ENCODE peak calls at places on chromosomes 5 and 9, in six cellular contexts. One of them, this sample, is unnamed.

GRCh38 chr5:149740866-149741459 is 10.9 kb downstream of the PPARGC1B start:
- DNase-seq in progenitor cell of endocrine pancreas: no peak
- DNase-seq in thyroid gland: no peak
- DNase-seq in brain microvascular endothelial cell: no peak
- DNase-seq in IMR-90: no peak
- DNase-seq in fibroblast of pulmonary artery: no peak
- DNase-seq in this sample: no peak

GRCh38 chr5:55904152-55904551 is 53.0 kb downstream of the IL31RA start:
- DNase-seq in progenitor cell of endocrine pancreas: no peak
- DNase-seq in thyroid gland: no peak
- DNase-seq in fibroblast of pulmonary artery: peak
- DNase-seq in brain microvascular endothelial cell: peak
- DNase-seq in IMR-90: peak
- DNase-seq in this sample: no peak

GRCh38 chr9:91896513-91897121 is 53.4 kb downstream of the ROR2 start:
- DNase-seq in IMR-90: peak
- DNase-seq in fibroblast of pulmonary artery: peak
- DNase-seq in progenitor cell of endocrine pancreas: no peak
- DNase-seq in thyroid gland: peak
- DNase-seq in brain microvascular endothelial cell: no peak
- DNase-seq in this sample: no peak

GRCh38 chr5:115170924-115171510 is 1.3 kb upstream of the TRIM36 start:
- DNase-seq in brain microvascular endothelial cell: no peak
- DNase-seq in IMR-90: no peak
- DNase-seq in thyroid gland: no peak
- DNase-seq in fibroblast of pulmonary artery: no peak
- DNase-seq in progenitor cell of endocrine pancreas: no peak
- DNase-seq in this sample: no peak

GRCh38 chr9:126108240-126108639 is 218.4 kb upstream of the MVB12B start:
- DNase-seq in fibroblast of pulmonary artery: peak
- DNase-seq in brain microvascular endothelial cell: peak
- DNase-seq in IMR-90: no peak
- DNase-seq in thyroid gland: no peak
- DNase-seq in progenitor cell of endocrine pancreas: peak
- DNase-seq in this sample: peak

GRCh38 chr5:178624626-178625546 is 2.0 kb downstream of the CLK4 start:
- DNase-seq in IMR-90: peak
- DNase-seq in thyroid gland: peak
- DNase-seq in brain microvascular endothelial cell: no peak
- DNase-seq in fibroblast of pulmonary artery: no peak
- DNase-seq in progenitor cell of endocrine pancreas: no peak
- DNase-seq in this sample: no peak

GRCh38 chr9:75830303-75830702 is 60.2 kb upstream of the PCSK5 start:
- DNase-seq in brain microvascular endothelial cell: no peak
- DNase-seq in fibroblast of pulmonary artery: no peak
- DNase-seq in IMR-90: no peak
- DNase-seq in thyroid gland: no peak
- DNase-seq in progenitor cell of endocrine pancreas: no peak
- DNase-seq in this sample: no peak

GRCh38 chr5:87246046-87246445 is 21.6 kb upstream of the RASA1 start:
- DNase-seq in thyroid gland: no peak
- DNase-seq in IMR-90: peak
- DNase-seq in progenitor cell of endocrine pancreas: no peak
- DNase-seq in fibroblast of pulmonary artery: no peak
- DNase-seq in brain microvascular endothelial cell: no peak
- DNase-seq in this sample: no peak

GRCh38 chr9:133845659-133845947 is 107.5 kb upstream of the SARDH start:
- DNase-seq in IMR-90: no peak
- DNase-seq in brain microvascular endothelial cell: no peak
- DNase-seq in progenitor cell of endocrine pancreas: no peak
- DNase-seq in fibroblast of pulmonary artery: no peak
- DNase-seq in thyroid gland: no peak
- DNase-seq in this sample: no peak

GRCh38 chr5:148799737-148800527 is 26.5 kb upstream of the ADRB2 start:
- DNase-seq in brain microvascular endothelial cell: peak
- DNase-seq in thyroid gland: no peak
- DNase-seq in IMR-90: peak
- DNase-seq in progenitor cell of endocrine pancreas: no peak
- DNase-seq in fibroblast of pulmonary artery: no peak
- DNase-seq in this sample: no peak

GRCh38 chr9:110370316-110370715 is 32.7 kb upstream of the TXNDC8 start:
- DNase-seq in brain microvascular endothelial cell: no peak
- DNase-seq in IMR-90: peak
- DNase-seq in thyroid gland: no peak
- DNase-seq in fibroblast of pulmonary artery: peak
- DNase-seq in progenitor cell of endocrine pancreas: no peak
- DNase-seq in this sample: no peak

GRCh38 chr9:124412228-124412575 is 3.0 kb downstream of the PSMB7 start:
- DNase-seq in thyroid gland: no peak
- DNase-seq in brain microvascular endothelial cell: no peak
- DNase-seq in progenitor cell of endocrine pancreas: no peak
- DNase-seq in IMR-90: no peak
- DNase-seq in fibroblast of pulmonary artery: no peak
- DNase-seq in this sample: no peak

GRCh38 chr9:124411514-124412227 is 3.6 kb downstream of the PSMB7 start:
- DNase-seq in fibroblast of pulmonary artery: peak
- DNase-seq in IMR-90: peak
- DNase-seq in brain microvascular endothelial cell: peak
- DNase-seq in progenitor cell of endocrine pancreas: no peak
- DNase-seq in thyroid gland: no peak
- DNase-seq in this sample: no peak

GRCh38 chr9:124409410-124409809 is 5.8 kb downstream of the PSMB7 start:
- DNase-seq in IMR-90: no peak
- DNase-seq in fibroblast of pulmonary artery: no peak
- DNase-seq in progenitor cell of endocrine pancreas: no peak
- DNase-seq in brain microvascular endothelial cell: no peak
- DNase-seq in thyroid gland: no peak
- DNase-seq in this sample: no peak

GRCh38 chr9:124414612-124415011 is 630 bp downstream of the PSMB7 start:
- DNase-seq in progenitor cell of endocrine pancreas: no peak
- DNase-seq in fibroblast of pulmonary artery: no peak
- DNase-seq in brain microvascular endothelial cell: no peak
- DNase-seq in thyroid gland: no peak
- DNase-seq in IMR-90: no peak
- DNase-seq in this sample: no peak

DNA sequence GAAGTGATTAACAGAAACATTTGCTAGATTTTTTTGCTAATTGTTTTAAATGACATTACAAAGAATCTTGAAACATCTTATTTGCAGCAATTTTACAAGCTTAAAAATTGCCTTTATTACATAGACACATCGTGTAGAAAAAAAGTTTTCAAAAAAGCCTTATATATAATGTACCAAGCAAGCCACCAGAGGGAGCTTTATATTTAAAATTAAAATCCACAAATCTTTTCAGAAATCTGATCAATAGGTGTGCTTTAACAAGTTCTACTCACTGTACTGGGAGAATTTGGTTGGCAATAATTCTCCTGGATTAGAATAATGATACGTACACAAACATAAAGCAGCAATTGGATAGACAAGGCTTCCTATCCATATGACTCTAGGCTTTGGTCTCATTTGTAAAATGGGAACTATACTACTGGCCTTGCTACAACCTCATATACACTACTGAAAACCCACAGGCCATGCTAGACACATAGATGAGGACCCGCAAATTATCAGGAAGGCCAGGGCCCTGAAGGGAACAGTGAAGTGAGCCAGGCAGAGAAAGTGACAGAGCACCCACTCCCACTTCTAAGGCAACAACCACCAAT is 4.8 kb downstream of the PSMB7 start:
- DNase-seq in progenitor cell of endocrine pancreas: no peak
- DNase-seq in brain microvascular endothelial cell: no peak
- DNase-seq in thyroid gland: no peak
- DNase-seq in fibroblast of pulmonary artery: peak
- DNase-seq in IMR-90: no peak
- DNase-seq in this sample: no peak
- TF ChIP-seq CTCF in progenitor cell of endocrine pancreas: peak
- TF ChIP-seq CTCF in brain microvascular endothelial cell: no peak
- TF ChIP-seq CTCF in thyroid gland: no peak
- TF ChIP-seq CTCF in fibroblast of pulmonary artery: peak
- TF ChIP-seq CTCF in IMR-90: peak
- TF ChIP-seq CTCF in this sample: peak

DNA sequence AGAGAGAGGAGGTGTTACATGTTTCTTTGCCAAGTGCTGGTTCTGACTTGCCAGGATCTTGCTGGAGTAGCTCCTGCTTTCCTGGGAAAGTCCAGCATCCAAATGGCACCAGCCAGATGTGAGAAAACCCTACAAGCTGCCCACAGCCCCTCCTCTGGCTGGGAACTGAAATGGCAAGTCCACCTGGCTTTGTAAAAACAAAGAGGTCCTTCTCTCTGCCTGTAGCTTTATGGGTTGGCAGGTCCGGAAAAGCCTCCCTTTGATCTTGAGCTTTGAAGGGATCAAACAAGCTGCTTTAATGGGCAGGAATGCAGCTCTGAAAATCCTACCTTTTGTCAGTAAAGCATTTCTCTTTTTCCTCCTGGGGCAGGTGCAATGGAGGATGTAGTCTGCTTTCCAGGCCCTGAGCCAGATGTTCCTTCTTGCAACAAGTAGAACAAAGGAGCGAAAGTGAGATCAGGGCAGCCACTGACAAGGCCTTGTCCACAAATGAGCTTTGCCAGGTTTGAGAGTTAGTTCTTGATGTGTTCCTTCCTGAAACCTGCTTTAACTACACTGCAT is 456.7 kb downstream of the ZNF608 start:
- DNase-seq in brain microvascular endothelial cell: no peak
- DNase-seq in thyroid gland: peak
- DNase-seq in fibroblast of pulmonary artery: no peak
- DNase-seq in progenitor cell of endocrine pancreas: no peak
- DNase-seq in IMR-90: no peak
- DNase-seq in this sample: no peak
- TF ChIP-seq CTCF in brain microvascular endothelial cell: peak
- TF ChIP-seq CTCF in thyroid gland: peak
- TF ChIP-seq CTCF in fibroblast of pulmonary artery: no peak
- TF ChIP-seq CTCF in progenitor cell of endocrine pancreas: peak
- TF ChIP-seq CTCF in IMR-90: no peak
- TF ChIP-seq CTCF in this sample: peak

DNA sequence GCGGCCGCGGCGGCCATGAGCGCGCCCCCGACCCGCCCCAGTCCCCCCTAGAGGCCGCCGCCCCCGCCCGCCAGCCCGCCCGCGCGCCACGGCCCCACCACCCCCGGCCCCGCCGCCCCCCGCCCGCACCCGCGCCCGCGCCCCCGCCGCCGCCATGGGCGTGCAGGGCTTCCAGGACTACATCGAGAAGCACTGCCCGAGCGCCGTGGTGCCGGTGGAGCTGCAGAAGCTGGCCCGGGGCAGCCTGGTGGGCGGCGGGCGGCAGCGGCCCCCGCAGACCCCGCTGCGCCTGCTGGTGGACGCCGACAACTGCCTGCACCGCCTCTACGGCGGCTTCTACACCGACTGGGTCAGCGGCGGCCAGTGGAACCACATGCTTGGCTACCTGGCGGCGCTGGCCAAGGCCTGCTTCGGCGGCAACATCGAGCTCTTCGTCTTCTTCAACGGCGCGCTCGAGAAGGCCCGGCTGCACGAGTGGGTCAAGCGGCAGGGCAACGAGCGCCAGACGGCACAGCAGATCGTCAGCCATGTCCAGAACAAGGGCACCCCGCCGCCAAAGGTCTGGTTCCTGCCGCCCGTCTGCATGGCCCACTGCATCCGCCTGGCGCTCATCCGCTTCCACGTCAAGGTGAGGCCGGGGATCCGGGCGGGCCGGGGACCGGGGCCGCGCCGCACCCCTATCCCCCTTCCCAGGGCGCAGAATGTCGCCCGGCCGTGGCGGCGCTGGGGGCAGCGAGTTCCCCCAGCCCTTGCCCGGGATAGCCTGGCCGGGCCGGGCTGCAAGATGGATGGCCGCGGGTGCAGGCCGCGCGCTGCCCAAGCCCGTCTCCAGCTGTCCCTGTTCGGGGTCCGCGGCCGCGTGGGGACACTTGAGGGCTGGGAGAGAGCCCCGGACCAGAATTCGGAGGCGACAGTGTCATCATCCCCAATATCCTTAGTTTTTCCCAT is 551 bp downstream of the FAM120A start:
- DNase-seq in fibroblast of pulmonary artery: peak
- DNase-seq in IMR-90: peak
- DNase-seq in thyroid gland: peak
- DNase-seq in progenitor cell of endocrine pancreas: peak
- DNase-seq in brain microvascular endothelial cell: peak
- DNase-seq in this sample: peak
- TF ChIP-seq CTCF in fibroblast of pulmonary artery: no peak
- TF ChIP-seq CTCF in IMR-90: peak
- TF ChIP-seq CTCF in thyroid gland: peak
- TF ChIP-seq CTCF in progenitor cell of endocrine pancreas: peak
- TF ChIP-seq CTCF in brain microvascular endothelial cell: peak
- TF ChIP-seq CTCF in this sample: peak

DNA sequence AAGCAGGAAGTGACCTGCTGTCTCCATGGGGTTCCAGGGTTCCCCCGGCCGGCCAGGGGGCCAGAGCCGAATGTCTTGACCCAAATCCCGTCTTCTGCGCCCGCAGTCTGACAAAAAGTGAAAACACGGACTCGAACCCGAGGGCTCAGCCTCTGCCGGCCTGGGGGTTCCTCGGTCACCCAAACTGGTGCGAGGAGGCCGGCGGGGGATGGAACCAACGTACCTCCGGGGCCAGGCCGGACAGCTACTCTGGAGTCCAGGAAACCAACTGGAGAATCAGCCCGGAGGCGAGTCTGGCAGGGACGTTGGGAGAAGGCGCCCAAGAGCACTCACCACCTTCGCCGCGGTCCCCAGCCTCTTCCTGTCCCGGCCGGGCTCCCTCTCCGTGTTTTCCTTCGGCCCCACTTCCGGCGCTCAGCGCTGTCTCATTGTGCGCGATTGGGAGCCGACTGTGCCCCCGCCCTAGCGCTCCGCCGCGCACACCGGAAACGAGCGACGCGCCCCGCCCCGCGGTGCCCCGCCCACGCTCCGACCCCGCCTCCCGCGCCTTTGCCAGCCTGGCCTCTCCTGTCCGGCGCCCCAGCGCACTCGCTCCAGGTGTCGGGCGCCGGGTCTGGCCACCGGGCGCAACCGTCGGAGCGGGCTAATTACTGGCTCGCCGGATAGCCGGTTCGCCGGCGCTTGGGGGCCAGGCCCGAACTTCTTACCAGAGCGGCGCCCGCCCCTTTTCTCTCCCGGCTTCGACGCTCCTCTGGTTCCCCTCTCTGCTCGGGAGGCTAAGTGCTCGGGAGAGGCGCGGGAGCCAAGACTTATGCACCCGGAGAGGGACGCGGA is at the start of gene TUT7:
- DNase-seq in thyroid gland: peak
- DNase-seq in IMR-90: peak
- DNase-seq in brain microvascular endothelial cell: peak
- DNase-seq in progenitor cell of endocrine pancreas: peak
- DNase-seq in fibroblast of pulmonary artery: peak
- DNase-seq in this sample: peak
- TF ChIP-seq CTCF in thyroid gland: no peak
- TF ChIP-seq CTCF in IMR-90: no peak
- TF ChIP-seq CTCF in brain microvascular endothelial cell: no peak
- TF ChIP-seq CTCF in progenitor cell of endocrine pancreas: no peak
- TF ChIP-seq CTCF in fibroblast of pulmonary artery: no peak
- TF ChIP-seq CTCF in this sample: no peak

This sample was measured in neural crest cell.